ENCODE peak calls at places on chromosomes 1 and 21, in six cellular contexts. V is foreskin fibroblast, R is T-helper 1 cell, P is fibroblast of lung, B is retina, Z is GM12865. W is an unnamed sample.

GRCh38 chr1:6502000-6502891 is 10.8 kb upstream of the PLEKHG5 start:
- DNase-seq in V (no peak), R (no peak), P (no peak), B (no peak), Z (no peak), W (no peak)

GRCh38 chr1:93448983-93449805 is 1.3 kb downstream of the FNBP1L start:
- DNase-seq in V (peak), R (no peak), P (peak), B (peak), Z (no peak), W (no peak)

GRCh38 chr1:150162862-150163706 is 13.4 kb downstream of the PLEKHO1 start:
- DNase-seq in V (peak), R (no peak), P (peak), B (peak), Z (peak), W (no peak)

GRCh38 chr1:25197235-25197930 is 34.9 kb downstream of the SYF2 start:
- DNase-seq in V (no peak), R (no peak), P (no peak), B (peak), Z (no peak), W (no peak)

GRCh38 chr1:53652441-53653199 is 86.3 kb downstream of the GLIS1 start:
- DNase-seq in V (no peak), R (no peak), P (no peak), B (no peak), Z (no peak), W (no peak)

GRCh38 chr1:40064797-40065492 is 24.4 kb downstream of the CAP1 start:
- DNase-seq in V (no peak), R (no peak), P (no peak), B (no peak), Z (peak), W (peak)

GRCh38 chr1:205495237-205495823 is 9.1 kb upstream of the CDK18 start:
- DNase-seq in V (no peak), R (no peak), P (no peak), B (peak), Z (no peak), W (no peak)

GRCh38 chr21:41869771-41870170 is 9.4 kb downstream of the PRDM15 start:
- DNase-seq in V (no peak), R (no peak), P (no peak), B (no peak), Z (no peak), W (no peak)

GRCh38 chr1:218345673-218346390 is 696 bp downstream of the TGFB2 start:
- DNase-seq in V (peak), R (peak), P (peak), B (peak), Z (peak), W (peak)

GRCh38 chr1:90850181-90850924 is 133.3 kb upstream of the BARHL2 start:
- DNase-seq in V (no peak), R (no peak), P (peak), B (no peak), Z (no peak), W (no peak)

GRCh38 chr1:229370601-229371021 is 27.8 kb upstream of the CCSAP start:
- DNase-seq in V (no peak), R (no peak), P (no peak), B (no peak), Z (peak), W (peak)

GRCh38 chr1:24074817-24075725 is 36.9 kb downstream of the MYOM3 start:
- DNase-seq in V (no peak), R (no peak), P (no peak), B (no peak), Z (no peak), W (no peak)

GRCh38 chr1:26287033-26287711 is 7.3 kb downstream of the SH3BGRL3 start:
- DNase-seq in V (no peak), R (peak), P (no peak), B (peak), Z (peak), W (peak)

GRCh38 chr1:45895406-45895805 is 92.0 kb downstream of the MAST2 start:
- DNase-seq in V (no peak), R (no peak), P (no peak), B (no peak), Z (no peak), W (no peak)

GRCh38 chr1:65911679-65912078 is 119.0 kb downstream of the PDE4B start:
- DNase-seq in V (no peak), R (no peak), P (no peak), B (no peak), Z (no peak), W (no peak)

GRCh38 chr1:163745204-163745603 is 423.4 kb downstream of the NUF2 start:
- DNase-seq in V (no peak), R (no peak), P (no peak), B (no peak), Z (no peak), W (no peak)

GRCh38 chr1:201376464-201377374 is 761 bp downstream of the TNNT2 start:
- DNase-seq in V (peak), R (no peak), P (peak), B (peak), Z (peak), W (peak)

GRCh38 chr1:208007319-208007937 is 96.5 kb upstream of the CD34 start:
- DNase-seq in V (no peak), R (no peak), P (peak), B (no peak), Z (peak), W (peak)

GRCh38 chr1:235679644-235680043 is 30.1 kb upstream of the GNG4 start:
- DNase-seq in V (no peak), R (no peak), P (no peak), B (no peak), Z (no peak), W (no peak)

GRCh38 chr1:17274186-17275170 is 25.6 kb downstream of the PADI3 start:
- DNase-seq in V (peak), R (no peak), P (peak), B (peak), Z (peak), W (no peak)

GRCh38 chr1:19814681-19815503 is at the start of gene RNF186:
- DNase-seq in V (no peak), R (no peak), P (no peak), B (no peak), Z (no peak), W (peak)

GRCh38 chr1:155940531-155940992 is 876 bp upstream of the RXFP4 start:
- DNase-seq in V (peak), R (no peak), P (peak), B (no peak), Z (no peak), W (no peak)

GRCh38 chr1:32266926-32267645 is 16.0 kb downstream of the LCK start:
- DNase-seq in V (peak), R (no peak), P (peak), B (no peak), Z (peak), W (no peak)

GRCh38 chr1:199742547-199742946 is 285.0 kb upstream of the NR5A2 start:
- DNase-seq in V (peak), R (no peak), P (peak), B (no peak), Z (no peak), W (no peak)

GRCh38 chr1:117732956-117733355 is 127.1 kb downstream of the TENT5C start:
- DNase-seq in V (no peak), R (no peak), P (no peak), B (no peak), Z (no peak), W (no peak)

GRCh38 chr21:45589686-45590245 is 47.5 kb upstream of the SLC19A1 start:
- DNase-seq in V (no peak), R (no peak), P (no peak), B (no peak), Z (no peak), W (no peak)

GRCh38 chr1:209882286-209882685 is 54.5 kb downstream of the UTP25 start:
- DNase-seq in V (no peak), R (no peak), P (no peak), B (no peak), Z (no peak), W (no peak)

GRCh38 chr1:30670195-30671060 is 53.0 kb downstream of the MATN1 start:
- DNase-seq in V (peak), R (no peak), P (peak), B (no peak), Z (no peak), W (no peak)

GRCh38 chr1:199463521-199464127 is 563.9 kb upstream of the NR5A2 start:
- DNase-seq in V (peak), R (no peak), P (peak), B (no peak), Z (peak), W (peak)

GRCh38 chr1:224623743-224624333 is 7.7 kb downstream of the CNIH3 start:
- DNase-seq in V (peak), R (peak), P (peak), B (no peak), Z (peak), W (peak)